ENCODE peak calls at places on chromosomes 5 and 9, in seven cellular contexts. G is A549, M is GM12865, S is fibroblast of lung, N is aorta, L is HFF-Myc, R is cardiac fibroblast. W is an unnamed sample.

GRCh38 chr9:133518193-133518592 is 6.6 kb downstream of the MYMK start:
- DNase-seq in R (no peak), L (no peak), G (no peak), M (no peak), N (no peak), S (no peak), W (no peak)

GRCh38 chr9:935348-935965 is 41.0 kb upstream of the DMRT3 start:
- DNase-seq in N (no peak), L (no peak), S (no peak), G (no peak), M (no peak), R (no peak), W (peak)

GRCh38 chr5:603081-603998 is 8.8 kb upstream of the CEP72 start:
- DNase-seq in G (no peak), R (no peak), L (no peak), S (no peak), N (no peak), M (no peak), W (no peak)

GRCh38 chr5:82107277-82107676 is 135.5 kb downstream of the ATG10 start:
- DNase-seq in N (no peak), M (peak), G (peak), S (peak), R (peak), L (no peak), W (peak)

GRCh38 chr5:132219981-132220380 is 7.7 kb downstream of the P4HA2 start:
- DNase-seq in N (no peak), M (no peak), G (no peak), S (no peak), R (no peak), L (no peak), W (no peak)

GRCh38 chr9:126058631-126059030 is 268.0 kb upstream of the MVB12B start:
- DNase-seq in N (no peak), M (no peak), R (no peak), S (no peak), L (no peak), G (no peak), W (no peak)

GRCh38 chr9:37952731-37953130 is 48.8 kb upstream of the SLC25A51 start:
- DNase-seq in R (peak), N (no peak), L (peak), G (peak), S (peak), M (no peak), W (peak)

GRCh38 chr5:5885782-5886181 is 463.3 kb downstream of the ICE1 start:
- DNase-seq in G (no peak), S (no peak), R (no peak), L (no peak), M (no peak), N (no peak), W (no peak)

GRCh38 chr5:1488882-1489680 is 34.7 kb downstream of the LPCAT1 start:
- DNase-seq in M (peak), R (peak), S (peak), L (no peak), G (no peak), N (no peak), W (peak)

GRCh38 chr5:138603521-138603920 is 28.3 kb upstream of the HSPA9 start:
- DNase-seq in R (peak), N (no peak), S (no peak), M (peak), L (no peak), G (no peak), W (no peak)

GRCh38 chr9:13823021-13823420 is 490.9 kb downstream of the NFIB start:
- DNase-seq in G (no peak), S (peak), L (no peak), N (no peak), R (peak), M (no peak), W (peak)

GRCh38 chr5:149946118-149946517 is 1.5 kb upstream of the PDE6A start:
- DNase-seq in R (no peak), G (no peak), N (no peak), M (no peak), L (no peak), S (no peak), W (no peak)

GRCh38 chr5:159777049-159777448 is 139.2 kb upstream of the ADRA1B start:
- DNase-seq in R (no peak), L (no peak), N (no peak), M (no peak), S (no peak), G (no peak), W (no peak)

GRCh38 chr5:33370135-33370472 is 70.7 kb upstream of the TARS1 start:
- DNase-seq in M (no peak), N (no peak), G (no peak), L (peak), R (peak), S (peak), W (peak)

GRCh38 chr5:180598316-180598701 is 7.0 kb upstream of the SCGB3A1 start:
- DNase-seq in N (no peak), G (no peak), S (no peak), R (no peak), M (no peak), L (no peak), W (no peak)

GRCh38 chr9:121225240-121225639 is 23.6 kb upstream of the RAB14 start:
- DNase-seq in G (no peak), L (no peak), S (no peak), N (no peak), R (no peak), M (no peak), W (no peak)

GRCh38 chr5:82164957-82165698 is 113.0 kb downstream of the RPS23 start:
- DNase-seq in M (no peak), G (peak), S (peak), L (peak), R (peak), N (no peak), W (peak)

GRCh38 chr9:87606921-87607521 is 109.4 kb downstream of the DAPK1 start:
- DNase-seq in L (peak), R (peak), N (no peak), S (peak), M (no peak), G (peak), W (peak)

GRCh38 chr9:3948826-3949578 is 350.9 kb downstream of the GLIS3 start:
- DNase-seq in S (peak), R (peak), L (no peak), N (no peak), M (no peak), G (no peak), W (peak)

GRCh38 chr5:122099060-122099790 is 21.2 kb upstream of the LOX start:
- DNase-seq in L (no peak), R (peak), G (peak), M (no peak), S (peak), N (no peak), W (peak)

GRCh38 chr5:138649316-138649720 is 74.1 kb upstream of the HSPA9 start:
- DNase-seq in S (no peak), L (no peak), R (no peak), G (no peak), M (peak), N (no peak), W (no peak)

GRCh38 chr9:134961331-134962064 is 43.8 kb upstream of the FCN1 start:
- DNase-seq in G (no peak), S (no peak), M (no peak), L (no peak), R (no peak), N (peak), W (no peak)

GRCh38 chr5:96288845-96289185 is 144.2 kb downstream of the PCSK1 start:
- DNase-seq in N (no peak), R (peak), L (no peak), M (no peak), G (no peak), S (peak), W (peak)

GRCh38 chr9:86434039-86434726 is 80.0 kb upstream of the TUT7 start:
- DNase-seq in M (peak), G (peak), R (peak), N (peak), L (peak), S (peak), W (peak)

GRCh38 chr9:34963577-34963976 is 5.5 kb downstream of the PHF24 start:
- DNase-seq in G (no peak), M (no peak), L (no peak), N (no peak), S (no peak), R (no peak), W (no peak)

GRCh38 chr9:71812385-71812784 is 44.1 kb upstream of the CEMIP2 start:
- DNase-seq in L (no peak), S (peak), G (no peak), N (peak), R (peak), M (no peak), W (peak)

GRCh38 chr9:7879551-7880245 is 80.1 kb upstream of the DMAC1 start:
- DNase-seq in R (no peak), M (peak), S (no peak), N (no peak), G (no peak), L (no peak), W (no peak)

GRCh38 chr5:39405489-39405888 is 19.3 kb downstream of the DAB2 start:
- DNase-seq in S (no peak), M (no peak), N (no peak), R (no peak), L (no peak), G (no peak), W (no peak)

GRCh38 chr9:81586786-81587185 is 102.6 kb downstream of the TLE1 start:
- DNase-seq in N (no peak), S (no peak), G (no peak), R (no peak), M (no peak), L (no peak), W (no peak)

GRCh38 chr9:133634024-133634691 is 2.0 kb upstream of the DBH start:
- DNase-seq in G (no peak), L (no peak), R (no peak), S (no peak), M (no peak), N (no peak), W (no peak)

GRCh38 chr5:36683821-36684434 is 77.5 kb downstream of the SLC1A3 start:
- DNase-seq in R (peak), M (no peak), G (no peak), L (peak), S (peak), N (no peak), W (peak)

GRCh38 chr9:134656334-134657034 is 14.9 kb downstream of the COL5A1 start:
- DNase-seq in R (no peak), S (no peak), N (peak), L (no peak), M (no peak), G (peak), W (no peak)

GRCh38 chr9:93120846-93121315 is 13.2 kb downstream of the NINJ1 start:
- DNase-seq in R (no peak), N (peak), L (no peak), G (no peak), M (no peak), S (no peak), W (no peak)

GRCh38 chr5:135447298-135447929 is at the start of gene DCANP1:
- DNase-seq in S (no peak), L (no peak), M (no peak), N (no peak), G (no peak), R (no peak), W (no peak)
- H3K4me3 ChIP-seq in S (no peak), L (no peak), M (no peak), N (no peak), G (no peak), R (no peak), W (no peak)

DNA sequence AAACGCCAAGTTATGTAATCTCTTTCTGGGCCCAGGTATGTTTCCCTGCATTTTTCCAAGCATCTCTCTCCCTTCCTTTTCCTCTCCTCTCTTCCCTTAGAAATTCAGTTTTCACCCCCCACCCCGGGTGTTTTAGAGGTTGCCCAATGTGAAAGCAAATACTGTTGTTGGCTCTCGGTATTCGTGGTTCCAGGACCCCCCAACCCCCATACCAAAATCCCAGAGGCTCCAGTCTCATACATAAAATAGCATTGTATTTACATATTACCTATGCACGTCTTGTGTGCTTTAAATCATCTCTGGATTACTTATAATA is 48.8 kb downstream of the ACER2 start:
- DNase-seq in R (no peak), S (no peak), N (no peak), M (no peak), G (no peak), L (no peak), W (no peak)
- H3K4me3 ChIP-seq in R (peak), S (peak), N (no peak), M (peak), G (peak), L (no peak), W (peak)

GRCh38 chr9:115939065-115939765 is 214.4 kb upstream of the PAPPA start:
- DNase-seq in L (no peak), M (no peak), N (no peak), S (peak), R (peak), G (peak), W (peak)
- H3K4me3 ChIP-seq in L (no peak), M (no peak), N (no peak), S (no peak), R (peak), G (no peak), W (no peak)

GRCh38 chr5:60521379-60522298 is 178.3 kb downstream of the DEPDC1B start:
- DNase-seq in G (no peak), M (peak), L (no peak), N (no peak), S (no peak), R (no peak), W (no peak)
- H3K4me3 ChIP-seq in G (no peak), M (peak), L (no peak), N (no peak), S (no peak), R (no peak), W (no peak)

GRCh38 chr9:129109504-129109903 is 1.1 kb downstream of the CRAT start:
- DNase-seq in L (no peak), M (peak), G (peak), N (no peak), S (peak), R (no peak), W (peak)
- H3K4me3 ChIP-seq in L (peak), M (no peak), G (peak), N (no peak), S (peak), R (peak), W (peak)

DNA sequence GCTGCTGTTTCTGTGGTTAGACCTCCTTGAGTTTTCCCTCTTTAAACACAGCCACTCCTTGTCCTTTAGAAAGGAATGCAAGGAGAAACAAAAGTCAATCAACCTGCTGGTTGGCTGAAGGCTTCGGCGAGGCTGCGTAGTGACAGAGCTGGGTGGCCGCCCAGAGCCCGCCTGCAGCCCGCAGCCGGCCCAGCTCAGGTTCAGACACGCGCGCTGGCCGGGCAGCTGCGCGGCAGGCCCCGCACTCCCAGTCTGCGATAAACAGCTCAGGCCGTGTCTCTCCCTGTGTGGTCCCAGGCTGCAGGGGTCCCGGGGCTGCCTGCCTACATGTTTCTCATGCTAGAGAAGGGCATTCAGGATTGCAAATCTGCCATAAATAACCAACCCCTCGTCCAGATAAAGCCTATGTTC is 115.4 kb downstream of the HSD17B3 start:
- DNase-seq in M (no peak), L (no peak), S (peak), N (no peak), G (no peak), R (peak), W (no peak)
- H3K4me3 ChIP-seq in M (no peak), L (no peak), S (no peak), N (no peak), G (no peak), R (no peak), W (no peak)

GRCh38 chr5:2748180-2748840 is 3.2 kb downstream of the IRX2 start:
- DNase-seq in M (no peak), R (no peak), S (no peak), N (no peak), G (no peak), L (no peak), W (peak)

GRCh38 chr5:2748841-2749513 is 2.5 kb downstream of the IRX2 start:
- DNase-seq in S (no peak), M (no peak), G (no peak), R (no peak), N (no peak), L (no peak), W (peak)

GRCh38 chr5:2750758-2751464 is 566 bp downstream of the IRX2 start:
- DNase-seq in M (no peak), N (no peak), G (no peak), L (no peak), R (no peak), S (no peak), W (peak)

GRCh38 chr5:2750026-2750757 is 1.3 kb downstream of the IRX2 start:
- DNase-seq in R (no peak), S (no peak), N (no peak), L (no peak), G (no peak), M (no peak), W (peak)

GRCh38 chr5:2749514-2750025 is 1.9 kb downstream of the IRX2 start:
- DNase-seq in R (no peak), N (no peak), L (no peak), S (no peak), G (no peak), M (no peak), W (peak)
- H3K4me3 ChIP-seq in R (no peak), N (no peak), L (peak), S (peak), G (no peak), M (no peak), W (peak)

DNA sequence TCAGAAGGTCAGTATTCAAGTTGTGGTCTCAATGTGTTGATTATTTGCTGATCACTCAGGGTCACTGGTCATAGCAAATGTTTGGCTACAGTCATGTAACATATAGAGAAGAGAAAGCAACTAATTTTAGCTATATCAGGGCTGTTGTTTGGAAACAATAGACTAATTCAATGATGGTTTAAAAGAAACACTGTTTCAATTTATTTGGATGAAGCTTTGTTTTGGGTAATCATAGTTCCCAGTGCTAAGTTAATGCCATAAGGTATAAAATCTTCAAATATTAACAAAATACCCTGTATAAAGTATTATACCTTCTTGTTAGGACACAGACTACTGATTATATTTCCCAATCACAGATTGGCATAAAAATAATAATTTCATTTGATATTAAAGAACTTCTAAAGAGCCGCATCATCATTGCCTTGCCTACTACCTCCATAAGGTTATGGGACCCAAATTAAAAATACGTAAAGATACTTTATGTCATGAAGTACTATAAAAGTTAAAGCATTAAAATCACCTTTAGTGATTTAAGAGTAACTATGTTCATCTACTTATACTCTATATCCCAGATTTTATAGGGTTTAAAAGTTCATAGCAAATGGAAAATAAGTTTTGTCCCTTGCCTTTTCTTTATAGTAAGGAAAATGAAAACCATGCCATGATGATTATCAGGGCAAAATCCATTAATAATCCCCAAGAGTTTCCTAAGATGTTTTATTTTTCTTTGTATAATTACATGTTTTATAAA is 6.0 kb downstream of the NR3C1 start:
- DNase-seq in M (no peak), L (no peak), N (no peak), R (no peak), S (no peak), G (no peak), W (no peak)
- H3K4me3 ChIP-seq in M (peak), L (no peak), N (peak), R (peak), S (peak), G (peak), W (peak)

GRCh38 chr5:73692981-73693380 is 67.0 kb downstream of the ARHGEF28 start:
- DNase-seq in G (no peak), S (no peak), R (no peak), M (peak), L (no peak), N (no peak), W (no peak)

GRCh38 chr5:73693573-73694061 is 67.6 kb downstream of the ARHGEF28 start:
- DNase-seq in S (peak), G (peak), N (no peak), M (peak), L (no peak), R (peak), W (peak)

GRCh38 chr5:73691301-73691700 is 65.3 kb downstream of the ARHGEF28 start:
- DNase-seq in S (no peak), M (no peak), G (no peak), N (no peak), L (no peak), R (no peak), W (no peak)

GRCh38 chr5:73692166-73692640 is 66.2 kb downstream of the ARHGEF28 start:
- DNase-seq in L (no peak), N (no peak), M (peak), G (no peak), S (peak), R (peak), W (peak)

GRCh38 chr5:73694089-73694488 is 68.1 kb downstream of the ARHGEF28 start:
- DNase-seq in R (no peak), S (no peak), M (peak), G (no peak), N (no peak), L (no peak), W (no peak)
- H3K4me3 ChIP-seq in R (no peak), S (no peak), M (peak), G (no peak), N (no peak), L (no peak), W (no peak)